ENCODE peak calls at places on chromosomes 13 and 19, in four cellular contexts. W is GM12892, U is GM12878, P is H1. K is an unnamed sample.

GRCh38 chr19:7772752-7773291 is 9.8 kb downstream of the CLEC4M start:
- DNase-seq in W (no peak), U (peak), P (no peak), K (no peak)

GRCh38 chr19:10152100-10152499 is 32.4 kb upstream of the EIF3G start:
- DNase-seq in W (no peak), U (no peak), P (no peak), K (no peak)

GRCh38 chr13:56713656-56714055 is 427.1 kb upstream of the PRR20A start:
- DNase-seq in W (no peak), U (no peak), P (no peak), K (no peak)

GRCh38 chr19:51571599-51571998 is 516 bp downstream of the ZNF175 start:
- DNase-seq in W (no peak), U (no peak), P (no peak), K (no peak)

GRCh38 chr13:46577656-46578589 is 25.0 kb downstream of the LRCH1 start:
- DNase-seq in W (no peak), U (no peak), P (no peak), K (no peak)

GRCh38 chr13:39887424-39887823 is 232.0 kb downstream of the COG6 start:
- DNase-seq in W (no peak), U (no peak), P (no peak), K (no peak)

GRCh38 chr13:45546410-45546765 is 69.2 kb downstream of the ERICH6B start:
- DNase-seq in W (no peak), U (no peak), P (no peak), K (no peak)

GRCh38 chr13:39263033-39263432 is 224.8 kb downstream of the NHLRC3 start:
- DNase-seq in W (peak), U (peak), P (peak), K (peak)

GRCh38 chr13:74641586-74641985 is 507.4 kb upstream of the KLF12 start:
- DNase-seq in W (no peak), U (no peak), P (no peak), K (no peak)

GRCh38 chr13:109509154-109509905 is 277.1 kb downstream of the IRS2 start:
- DNase-seq in W (no peak), U (no peak), P (no peak), K (no peak)

GRCh38 chr13:55534306-55534705 is 1606.4 kb upstream of the PRR20A start:
- DNase-seq in W (no peak), U (no peak), P (no peak), K (no peak)

GRCh38 chr13:32117696-32118095 is 86.1 kb downstream of the FRY start:
- DNase-seq in W (no peak), U (no peak), P (no peak), K (no peak)

GRCh38 chr19:48962029-48962848 is 2.9 kb upstream of the FTL start:
- DNase-seq in W (peak), U (no peak), P (peak), K (peak)

GRCh38 chr13:110397445-110397844 is 90.4 kb downstream of the COL4A2 start:
- DNase-seq in W (no peak), U (no peak), P (no peak), K (no peak)

GRCh38 chr13:23750383-23751121 is 138.6 kb downstream of the MIPEP start:
- DNase-seq in W (no peak), U (no peak), P (no peak), K (no peak)

GRCh38 chr19:35437152-35437951 is 10.7 kb upstream of the FFAR2 start:
- DNase-seq in W (no peak), U (no peak), P (no peak), K (no peak)
- TF ChIP-seq POLR2A in W (no peak), U (no peak), P (no peak), K (no peak)

GRCh38 chr19:33197591-33198000 is 3.5 kb downstream of the LRP3 start:
- DNase-seq in W (no peak), U (no peak), P (no peak), K (no peak)
- TF ChIP-seq TAF1 in W (no peak), U (no peak), P (no peak), K (no peak)

DNA sequence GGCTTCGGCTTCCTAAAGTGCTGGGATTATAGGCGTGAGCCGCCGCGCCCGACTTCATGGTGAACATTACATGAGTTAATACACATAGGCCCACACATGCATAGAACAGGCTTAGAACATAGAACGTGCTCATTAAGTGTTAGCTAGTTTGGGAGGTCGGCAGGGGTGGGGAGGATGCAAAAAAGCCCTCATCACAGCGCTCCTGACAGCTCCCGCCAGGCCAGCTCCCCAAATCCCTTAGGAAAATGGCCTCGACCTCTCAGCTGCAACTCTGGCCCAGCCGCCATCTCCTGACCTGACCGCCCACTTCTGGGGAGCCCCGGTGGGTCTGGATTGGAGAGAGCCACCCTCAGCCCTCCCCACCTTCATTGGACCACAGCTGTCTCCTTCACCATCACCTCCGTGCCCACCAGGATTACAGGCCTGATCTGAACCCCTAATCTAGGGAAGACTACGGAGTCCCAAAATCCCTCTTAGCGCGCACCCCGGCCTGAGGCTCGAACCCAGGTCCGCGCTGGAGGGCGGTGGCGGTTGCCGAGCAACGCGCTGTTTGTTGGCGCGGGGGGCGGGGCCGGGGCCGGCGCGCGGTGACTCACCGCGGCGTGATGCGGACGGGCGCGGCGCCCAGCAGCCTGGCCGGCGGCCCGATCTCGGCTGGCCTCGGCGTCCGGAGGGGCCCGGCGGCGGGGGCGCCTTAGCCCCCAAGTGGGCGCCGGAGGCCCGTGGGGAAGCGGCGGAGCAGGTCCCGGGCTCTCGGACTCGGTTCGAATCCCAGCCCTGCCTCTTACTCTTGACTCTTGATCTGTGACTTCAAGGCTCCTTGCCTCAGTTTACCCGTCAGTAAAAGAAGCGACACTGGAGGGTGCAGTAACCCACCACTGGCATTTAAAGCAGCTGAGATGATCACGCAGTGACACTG is 26.7 kb upstream of the NANOS3 start:
- DNase-seq in W (no peak), U (no peak), P (peak), K (peak)
- TF ChIP-seq POLR2A in W (no peak), U (no peak), P (no peak), K (no peak)

GRCh38 chr13:48153186-48153585 is 58.3 kb upstream of the MED4 start:
- DNase-seq in W (no peak), U (no peak), P (no peak), K (no peak)

GRCh38 chr13:48158290-48158689 is 63.4 kb upstream of the MED4 start:
- DNase-seq in W (no peak), U (peak), P (no peak), K (no peak)

GRCh38 chr13:48154671-48155070 is 59.8 kb upstream of the MED4 start:
- DNase-seq in W (no peak), U (no peak), P (no peak), K (no peak)

GRCh38 chr13:48156466-48156865 is 61.6 kb upstream of the MED4 start:
- DNase-seq in W (no peak), U (no peak), P (peak), K (no peak)

DNA sequence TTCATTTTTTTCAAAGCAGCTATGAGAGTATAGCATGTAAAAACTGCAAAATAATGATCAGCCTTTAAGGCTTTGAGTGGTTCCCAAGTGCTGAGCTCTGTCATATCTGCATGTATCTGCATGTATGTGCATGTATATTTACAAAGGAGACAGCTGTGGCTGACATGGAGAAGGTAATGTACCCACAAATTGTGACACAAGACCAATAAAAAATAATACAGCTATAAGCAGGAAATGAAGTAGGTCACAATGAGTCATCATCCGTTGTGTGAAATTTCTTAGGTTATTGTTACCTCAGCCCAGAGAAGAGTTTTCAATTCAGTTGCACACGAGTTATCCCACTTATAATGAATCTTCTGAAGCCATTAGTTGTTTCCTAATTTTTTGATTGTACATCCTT is 60.9 kb upstream of the MED4 start:
- DNase-seq in W (no peak), U (peak), P (no peak), K (no peak)
- TF ChIP-seq TAF1 in W (no peak), U (no peak), P (no peak), K (no peak)

GRCh38 chr19:34733266-34733825 is 697 bp upstream of the ZNF181 start:
- DNase-seq in W (peak), U (no peak), P (no peak), K (no peak)
- TF ChIP-seq POLR2A in W (no peak), U (no peak), P (no peak), K (no peak)

GRCh38 chr19:56146904-56147303 is 5.8 kb downstream of the ZNF444 start:
- DNase-seq in W (no peak), U (no peak), P (no peak), K (no peak)

GRCh38 chr19:56147307-56147706 is 6.2 kb downstream of the ZNF444 start:
- DNase-seq in W (no peak), U (no peak), P (no peak), K (no peak)

GRCh38 chr19:56150358-56150757 is 9.3 kb downstream of the ZNF444 start:
- DNase-seq in W (no peak), U (no peak), P (no peak), K (no peak)

GRCh38 chr19:56148096-56148495 is 7.0 kb downstream of the ZNF444 start:
- DNase-seq in W (no peak), U (no peak), P (no peak), K (no peak)

DNA sequence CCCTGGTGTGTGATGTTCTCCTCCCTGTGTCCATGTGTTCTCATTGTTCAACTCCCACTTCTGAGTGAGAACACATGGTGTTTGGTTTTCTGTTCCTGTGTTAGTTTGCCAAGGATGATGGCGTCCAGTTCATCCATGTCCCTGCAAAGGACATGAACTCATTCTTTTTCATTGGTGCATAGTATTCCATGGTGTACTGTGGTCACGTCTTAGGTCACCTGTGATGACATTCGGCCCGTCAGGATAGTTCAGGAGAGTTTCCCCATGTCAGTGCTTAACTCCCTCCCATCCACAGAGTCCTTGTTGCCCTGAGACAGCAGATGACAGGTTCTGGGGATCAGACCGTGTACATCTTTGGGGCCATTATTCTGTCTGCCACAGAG is 8.6 kb downstream of the ZNF444 start:
- DNase-seq in W (no peak), U (no peak), P (no peak), K (no peak)
- TF ChIP-seq TAF1 in W (no peak), U (no peak), P (no peak), K (no peak)

DNA sequence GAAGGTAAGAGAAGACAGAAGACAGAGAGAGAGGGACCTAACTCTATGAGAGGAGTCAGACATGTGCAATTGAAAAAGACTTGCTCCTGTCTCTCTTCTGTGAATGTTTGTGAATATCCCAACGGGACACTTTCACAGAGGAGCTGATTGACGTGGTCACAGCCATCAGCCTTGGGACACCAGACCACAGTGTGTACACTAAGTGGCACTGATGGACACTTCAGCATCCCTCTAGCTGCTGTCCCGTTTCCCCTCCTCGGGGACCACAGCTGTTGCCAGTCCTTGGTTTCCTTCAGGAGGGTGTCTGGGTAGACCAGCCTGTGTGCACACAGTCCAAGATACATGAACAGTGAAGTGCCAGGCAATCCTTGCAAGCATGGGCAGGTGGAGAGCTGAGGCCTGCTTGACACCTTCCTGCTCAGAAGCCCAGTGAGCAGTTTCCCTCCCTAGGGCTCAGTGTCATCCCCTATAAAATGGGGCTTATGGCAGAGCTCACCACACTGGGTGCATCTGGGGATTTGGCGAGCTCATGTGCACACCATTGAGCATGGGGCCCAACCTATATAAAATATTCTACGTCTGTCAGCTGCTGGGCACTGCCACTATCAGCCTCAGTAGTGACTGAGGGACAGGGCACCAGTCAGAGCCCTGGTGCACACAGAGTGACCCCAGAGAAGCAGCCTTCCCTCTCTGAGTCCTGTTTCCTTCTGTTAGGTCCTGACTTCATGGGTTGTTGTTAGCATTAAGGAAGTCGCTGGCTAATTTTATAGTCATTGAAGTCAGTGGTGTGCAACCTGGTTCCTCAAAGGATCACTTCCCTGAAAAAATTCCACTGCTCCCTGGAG is 4.3 kb upstream of the USF2 start:
- DNase-seq in W (no peak), U (no peak), P (no peak), K (no peak)
- TF ChIP-seq POLR2A in W (peak), U (no peak), P (peak), K (peak)

DNA sequence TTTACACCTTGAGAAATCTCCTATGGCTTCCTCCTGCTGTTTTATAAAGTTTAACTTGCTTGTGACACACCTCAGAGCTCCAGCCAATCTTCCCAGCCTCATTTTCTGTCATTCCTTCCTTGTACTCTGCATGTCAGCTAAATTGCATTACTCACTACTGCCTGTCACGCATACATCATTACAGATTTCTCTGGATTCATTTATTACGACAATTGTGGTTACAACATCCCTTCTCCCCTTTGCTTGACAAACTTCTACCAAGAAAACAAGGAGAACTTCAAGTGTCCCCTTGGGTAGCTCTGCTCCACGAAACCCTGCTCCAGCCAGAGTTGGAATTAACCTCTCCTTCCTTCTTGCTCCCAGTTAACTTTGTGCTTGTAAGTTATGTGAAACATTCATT is 22.0 kb upstream of the GPR18 start:
- DNase-seq in W (no peak), U (no peak), P (no peak), K (no peak)
- TF ChIP-seq TAF1 in W (no peak), U (no peak), P (no peak), K (no peak)

GRCh38 chr13:51360489-51360888 is 21.0 kb downstream of the SERPINE3 start:
- DNase-seq in W (no peak), U (no peak), P (no peak), K (no peak)

GRCh38 chr13:51357928-51358595 is 18.6 kb downstream of the SERPINE3 start:
- DNase-seq in W (no peak), U (no peak), P (no peak), K (no peak)

GRCh38 chr13:51355217-51355616 is 15.7 kb downstream of the SERPINE3 start:
- DNase-seq in W (no peak), U (no peak), P (no peak), K (no peak)

GRCh38 chr13:51361111-51361510 is 21.6 kb downstream of the SERPINE3 start:
- DNase-seq in W (no peak), U (no peak), P (no peak), K (no peak)

DNA sequence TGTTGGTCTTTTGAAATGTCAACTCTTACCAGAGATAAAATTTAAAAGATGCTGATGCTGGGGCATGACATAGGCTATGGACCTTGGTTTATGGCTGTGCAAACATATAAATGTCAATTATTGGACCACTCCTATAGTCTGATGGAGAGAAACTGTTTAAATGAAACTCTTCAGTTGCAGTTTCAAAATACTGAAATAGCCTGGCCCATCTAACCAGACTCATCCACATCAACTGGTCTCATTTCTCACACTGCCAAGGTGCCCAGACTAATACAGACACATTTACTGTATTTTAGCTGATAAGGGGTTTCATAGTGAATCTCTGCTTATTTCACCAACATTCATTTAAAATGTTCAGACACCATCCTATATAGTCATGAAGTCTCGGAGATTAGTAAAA is 19.9 kb downstream of the SERPINE3 start:
- DNase-seq in W (no peak), U (no peak), P (no peak), K (no peak)
- TF ChIP-seq POLR2A in W (no peak), U (no peak), P (no peak), K (no peak)